ENCODE peak calls at places on chromosomes 3 and 15, in nine cellular contexts. One of them, this sample, is unnamed.

GRCh38 chr3:71498053-71498452 is 85.5 kb downstream of the FOXP1 start:
- DNase-seq in endodermal cell: peak; percentile 83
- DNase-seq in CD8-positive, alpha-beta T cell: no peak
- DNase-seq in RWPE1: no peak
- DNase-seq in SK-N-SH: no peak
- DNase-seq in small intestine: no peak
- DNase-seq in prostate gland: no peak
- DNase-seq in DND-41: no peak
- DNase-seq in tibial nerve: no peak
- DNase-seq in this sample: no peak

GRCh38 chr3:152937234-152937633 is 102.3 kb downstream of the P2RY1 start:
- DNase-seq in endodermal cell: no peak
- DNase-seq in CD8-positive, alpha-beta T cell: no peak
- DNase-seq in RWPE1: no peak
- DNase-seq in SK-N-SH: no peak
- DNase-seq in small intestine: no peak
- DNase-seq in prostate gland: no peak
- DNase-seq in DND-41: no peak
- DNase-seq in tibial nerve: no peak
- DNase-seq in this sample: no peak

GRCh38 chr15:34889486-34889885 is 80.1 kb downstream of the AQR start:
- DNase-seq in endodermal cell: no peak
- DNase-seq in CD8-positive, alpha-beta T cell: no peak
- DNase-seq in RWPE1: no peak
- DNase-seq in SK-N-SH: no peak
- DNase-seq in small intestine: no peak
- DNase-seq in prostate gland: no peak
- DNase-seq in DND-41: no peak
- DNase-seq in tibial nerve: no peak
- DNase-seq in this sample: no peak

GRCh38 chr3:12004741-12005513 is 739 bp downstream of the SYN2 start:
- DNase-seq in endodermal cell: peak; percentile 83
- DNase-seq in CD8-positive, alpha-beta T cell: no peak
- DNase-seq in RWPE1: no peak
- DNase-seq in SK-N-SH: peak; percentile 80
- DNase-seq in small intestine: no peak
- DNase-seq in prostate gland: no peak
- DNase-seq in DND-41: no peak
- DNase-seq in tibial nerve: no peak
- DNase-seq in this sample: no peak

GRCh38 chr15:85496551-85497545 is 116.4 kb downstream of the AKAP13 start:
- DNase-seq in endodermal cell: no peak
- DNase-seq in CD8-positive, alpha-beta T cell: no peak
- DNase-seq in RWPE1: no peak
- DNase-seq in SK-N-SH: peak; percentile 17
- DNase-seq in small intestine: no peak
- DNase-seq in prostate gland: no peak
- DNase-seq in DND-41: no peak
- DNase-seq in tibial nerve: no peak
- DNase-seq in this sample: no peak

GRCh38 chr15:58019503-58020376 is 45.8 kb downstream of the ALDH1A2 start:
- DNase-seq in endodermal cell: no peak
- DNase-seq in CD8-positive, alpha-beta T cell: no peak
- DNase-seq in RWPE1: peak; percentile 67
- DNase-seq in SK-N-SH: no peak
- DNase-seq in small intestine: no peak
- DNase-seq in prostate gland: no peak
- DNase-seq in DND-41: no peak
- DNase-seq in tibial nerve: no peak
- DNase-seq in this sample: no peak

GRCh38 chr3:113495035-113495434 is 19.9 kb downstream of the SPICE1 start:
- DNase-seq in endodermal cell: peak; percentile 51
- DNase-seq in CD8-positive, alpha-beta T cell: peak; percentile 38
- DNase-seq in RWPE1: peak; percentile 30
- DNase-seq in SK-N-SH: no peak
- DNase-seq in small intestine: peak; percentile 51
- DNase-seq in prostate gland: peak; percentile 35
- DNase-seq in DND-41: peak; percentile 40
- DNase-seq in tibial nerve: no peak
- DNase-seq in this sample: peak; percentile 62

GRCh38 chr3:153169793-153170386 is 7.9 kb downstream of the RAP2B start:
- DNase-seq in endodermal cell: no peak
- DNase-seq in CD8-positive, alpha-beta T cell: no peak
- DNase-seq in RWPE1: no peak
- DNase-seq in SK-N-SH: no peak
- DNase-seq in small intestine: no peak
- DNase-seq in prostate gland: no peak
- DNase-seq in DND-41: no peak
- DNase-seq in tibial nerve: no peak
- DNase-seq in this sample: no peak

GRCh38 chr3:21672303-21672702 is 78.7 kb downstream of the ZNF385D start:
- DNase-seq in endodermal cell: peak; percentile 59
- DNase-seq in CD8-positive, alpha-beta T cell: no peak
- DNase-seq in RWPE1: peak; percentile 0
- DNase-seq in SK-N-SH: no peak
- DNase-seq in small intestine: peak; percentile 1
- DNase-seq in prostate gland: no peak
- DNase-seq in DND-41: no peak
- DNase-seq in tibial nerve: no peak
- DNase-seq in this sample: no peak

GRCh38 chr3:160473978-160474377 is 24.4 kb upstream of the TRIM59 start:
- DNase-seq in endodermal cell: no peak
- DNase-seq in CD8-positive, alpha-beta T cell: no peak
- DNase-seq in RWPE1: peak; percentile 82
- DNase-seq in SK-N-SH: peak; percentile 71
- DNase-seq in small intestine: no peak
- DNase-seq in prostate gland: no peak
- DNase-seq in DND-41: no peak
- DNase-seq in tibial nerve: no peak
- DNase-seq in this sample: no peak

GRCh38 chr3:31157893-31158620 is 263.6 kb upstream of the GADL1 start:
- DNase-seq in endodermal cell: no peak
- DNase-seq in CD8-positive, alpha-beta T cell: no peak
- DNase-seq in RWPE1: no peak
- DNase-seq in SK-N-SH: no peak
- DNase-seq in small intestine: no peak
- DNase-seq in prostate gland: no peak
- DNase-seq in DND-41: no peak
- DNase-seq in tibial nerve: no peak
- DNase-seq in this sample: no peak

GRCh38 chr3:157263027-157263426 is 103.1 kb upstream of the CCNL1 start:
- DNase-seq in endodermal cell: no peak
- DNase-seq in CD8-positive, alpha-beta T cell: no peak
- DNase-seq in RWPE1: no peak
- DNase-seq in SK-N-SH: no peak
- DNase-seq in small intestine: no peak
- DNase-seq in prostate gland: no peak
- DNase-seq in DND-41: no peak
- DNase-seq in tibial nerve: no peak
- DNase-seq in this sample: no peak

GRCh38 chr15:71572452-71573053 is 237.8 kb upstream of the NR2E3 start:
- DNase-seq in endodermal cell: peak; percentile 87
- DNase-seq in CD8-positive, alpha-beta T cell: no peak
- DNase-seq in RWPE1: peak; percentile 75
- DNase-seq in SK-N-SH: no peak
- DNase-seq in small intestine: peak; percentile 31
- DNase-seq in prostate gland: peak; percentile 55
- DNase-seq in DND-41: no peak
- DNase-seq in tibial nerve: no peak
- DNase-seq in this sample: no peak

GRCh38 chr15:55499158-55499557 is 8.9 kb downstream of the DNAAF4 start:
- DNase-seq in endodermal cell: no peak
- DNase-seq in CD8-positive, alpha-beta T cell: no peak
- DNase-seq in RWPE1: no peak
- DNase-seq in SK-N-SH: no peak
- DNase-seq in small intestine: no peak
- DNase-seq in prostate gland: no peak
- DNase-seq in DND-41: no peak
- DNase-seq in tibial nerve: no peak
- DNase-seq in this sample: no peak

GRCh38 chr3:135216659-135217058 is 421.6 kb downstream of the EPHB1 start:
- DNase-seq in endodermal cell: no peak
- DNase-seq in CD8-positive, alpha-beta T cell: no peak
- DNase-seq in RWPE1: no peak
- DNase-seq in SK-N-SH: no peak
- DNase-seq in small intestine: no peak
- DNase-seq in prostate gland: no peak
- DNase-seq in DND-41: no peak
- DNase-seq in tibial nerve: no peak
- DNase-seq in this sample: no peak

GRCh38 chr3:141150931-141151330 is 80.7 kb upstream of the PXYLP1 start:
- DNase-seq in endodermal cell: no peak
- DNase-seq in CD8-positive, alpha-beta T cell: no peak
- DNase-seq in RWPE1: no peak
- DNase-seq in SK-N-SH: no peak
- DNase-seq in small intestine: no peak
- DNase-seq in prostate gland: no peak
- DNase-seq in DND-41: no peak
- DNase-seq in tibial nerve: no peak
- DNase-seq in this sample: no peak

GRCh38 chr15:40049076-40049475 is 10.1 kb upstream of the SRP14 start:
- DNase-seq in endodermal cell: peak; percentile 23
- DNase-seq in CD8-positive, alpha-beta T cell: no peak
- DNase-seq in RWPE1: no peak
- DNase-seq in SK-N-SH: no peak
- DNase-seq in small intestine: no peak
- DNase-seq in prostate gland: no peak
- DNase-seq in DND-41: no peak
- DNase-seq in tibial nerve: no peak
- DNase-seq in this sample: no peak

GRCh38 chr3:9400626-9401025 is 3.2 kb downstream of the SETD5 start:
- DNase-seq in endodermal cell: no peak
- DNase-seq in CD8-positive, alpha-beta T cell: no peak
- DNase-seq in RWPE1: no peak
- DNase-seq in SK-N-SH: no peak
- DNase-seq in small intestine: no peak
- DNase-seq in prostate gland: no peak
- DNase-seq in DND-41: no peak
- DNase-seq in tibial nerve: no peak
- DNase-seq in this sample: no peak

GRCh38 chr3:73765878-73766564 is 141.3 kb upstream of the PDZRN3 start:
- DNase-seq in endodermal cell: no peak
- DNase-seq in CD8-positive, alpha-beta T cell: no peak
- DNase-seq in RWPE1: no peak
- DNase-seq in SK-N-SH: no peak
- DNase-seq in small intestine: no peak
- DNase-seq in prostate gland: no peak
- DNase-seq in DND-41: no peak
- DNase-seq in tibial nerve: no peak
- DNase-seq in this sample: no peak

GRCh38 chr15:42707068-42707467 is 29.9 kb downstream of the CDAN1 start:
- DNase-seq in endodermal cell: no peak
- DNase-seq in CD8-positive, alpha-beta T cell: no peak
- DNase-seq in RWPE1: peak; percentile 69
- DNase-seq in SK-N-SH: no peak
- DNase-seq in small intestine: no peak
- DNase-seq in prostate gland: peak; percentile 73
- DNase-seq in DND-41: no peak
- DNase-seq in tibial nerve: no peak
- DNase-seq in this sample: no peak

GRCh38 chr3:31550452-31551251 is 17.9 kb downstream of the STT3B start:
- DNase-seq in endodermal cell: no peak
- DNase-seq in CD8-positive, alpha-beta T cell: no peak
- DNase-seq in RWPE1: no peak
- DNase-seq in SK-N-SH: peak; percentile 43
- DNase-seq in small intestine: peak; percentile 44
- DNase-seq in prostate gland: no peak
- DNase-seq in DND-41: no peak
- DNase-seq in tibial nerve: no peak
- DNase-seq in this sample: peak; percentile 28

GRCh38 chr3:128083980-128084674 is 31.9 kb downstream of the SEC61A1 start:
- DNase-seq in endodermal cell: no peak
- DNase-seq in CD8-positive, alpha-beta T cell: no peak
- DNase-seq in RWPE1: no peak
- DNase-seq in SK-N-SH: no peak
- DNase-seq in small intestine: no peak
- DNase-seq in prostate gland: no peak
- DNase-seq in DND-41: no peak
- DNase-seq in tibial nerve: no peak
- DNase-seq in this sample: no peak
- H3K27ac ChIP-seq in endodermal cell: no peak overlapping the region
- H3K27ac ChIP-seq in CD8-positive, alpha-beta T cell: no peak overlapping the region
- H3K27ac ChIP-seq in RWPE1: no peak overlapping the region
- H3K27ac ChIP-seq in SK-N-SH: peak overlapping the region; percentile 22
- H3K27ac ChIP-seq in small intestine: no peak overlapping the region
- H3K27ac ChIP-seq in prostate gland: peak overlapping the region; percentile 4
- H3K27ac ChIP-seq in DND-41: no peak overlapping the region
- H3K27ac ChIP-seq in tibial nerve: no peak overlapping the region
- H3K27ac ChIP-seq in this sample: no peak overlapping the region

GRCh38 chr3:41682996-41683395 is 278.9 kb downstream of the ULK4 start:
- DNase-seq in endodermal cell: no peak
- DNase-seq in CD8-positive, alpha-beta T cell: no peak
- DNase-seq in RWPE1: no peak
- DNase-seq in SK-N-SH: no peak
- DNase-seq in small intestine: no peak
- DNase-seq in prostate gland: no peak
- DNase-seq in DND-41: no peak
- DNase-seq in tibial nerve: no peak
- DNase-seq in this sample: no peak
- H3K27ac ChIP-seq in endodermal cell: no peak overlapping the region
- H3K27ac ChIP-seq in CD8-positive, alpha-beta T cell: no peak overlapping the region
- H3K27ac ChIP-seq in RWPE1: no peak overlapping the region
- H3K27ac ChIP-seq in SK-N-SH: no peak overlapping the region
- H3K27ac ChIP-seq in small intestine: no peak overlapping the region
- H3K27ac ChIP-seq in prostate gland: no peak overlapping the region
- H3K27ac ChIP-seq in DND-41: no peak overlapping the region
- H3K27ac ChIP-seq in tibial nerve: peak overlapping the region; percentile 35
- H3K27ac ChIP-seq in this sample: no peak overlapping the region

DNA sequence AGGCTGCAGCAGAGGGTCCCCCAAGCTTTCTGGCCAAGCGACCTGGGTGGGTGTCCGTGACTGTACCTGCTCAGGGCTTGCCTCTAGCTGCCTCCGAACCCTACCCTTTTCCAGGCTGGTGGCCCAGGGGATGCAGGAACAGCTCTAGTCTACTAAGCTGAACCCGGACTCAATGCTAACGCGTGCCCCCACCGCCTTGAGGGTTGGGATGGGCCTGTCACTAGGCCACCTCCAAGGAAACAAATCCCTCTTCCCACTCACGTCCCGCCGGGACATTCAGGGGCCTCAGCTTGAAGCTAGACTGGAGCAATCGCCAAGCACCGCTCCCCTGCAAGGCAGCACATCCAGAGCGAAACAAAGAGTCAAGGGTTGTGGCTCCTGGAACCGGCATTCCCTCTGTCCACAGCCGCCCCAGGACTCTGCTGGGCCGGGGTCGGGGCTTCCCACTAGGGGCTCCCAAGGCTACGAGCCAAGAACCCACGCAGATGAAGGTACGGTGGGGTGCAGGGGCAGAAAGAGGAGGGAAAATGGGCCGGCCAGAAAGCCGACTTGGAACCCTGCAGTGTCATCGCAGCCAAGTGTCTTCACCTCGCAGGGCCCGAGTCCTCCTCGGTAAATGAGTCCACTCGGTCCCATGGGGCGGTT is 2.9 kb downstream of the FBXL22 start:
- DNase-seq in endodermal cell: peak; percentile 84
- DNase-seq in CD8-positive, alpha-beta T cell: no peak
- DNase-seq in RWPE1: no peak
- DNase-seq in SK-N-SH: no peak
- DNase-seq in small intestine: peak; percentile 49
- DNase-seq in prostate gland: peak; percentile 25
- DNase-seq in DND-41: no peak
- DNase-seq in tibial nerve: no peak
- DNase-seq in this sample: no peak
- H3K27ac ChIP-seq in endodermal cell: peak overlapping the region; percentile 66
- H3K27ac ChIP-seq in CD8-positive, alpha-beta T cell: peak overlapping the region; percentile 83
- H3K27ac ChIP-seq in RWPE1: peak overlapping the region; percentile 83
- H3K27ac ChIP-seq in SK-N-SH: no peak overlapping the region
- H3K27ac ChIP-seq in small intestine: peak overlapping the region; percentile 77
- H3K27ac ChIP-seq in prostate gland: peak overlapping the region; percentile 89
- H3K27ac ChIP-seq in DND-41: peak overlapping the region; percentile 52
- H3K27ac ChIP-seq in tibial nerve: peak overlapping the region; percentile 92
- H3K27ac ChIP-seq in this sample: peak overlapping the region; percentile 80

GRCh38 chr3:2862366-2862765 is 247.8 kb downstream of the IL5RA start:
- DNase-seq in endodermal cell: no peak
- DNase-seq in CD8-positive, alpha-beta T cell: no peak
- DNase-seq in RWPE1: no peak
- DNase-seq in SK-N-SH: no peak
- DNase-seq in small intestine: no peak
- DNase-seq in prostate gland: no peak
- DNase-seq in DND-41: no peak
- DNase-seq in tibial nerve: no peak
- DNase-seq in this sample: no peak
- H3K27ac ChIP-seq in endodermal cell: no peak overlapping the region
- H3K27ac ChIP-seq in CD8-positive, alpha-beta T cell: no peak overlapping the region
- H3K27ac ChIP-seq in RWPE1: no peak overlapping the region
- H3K27ac ChIP-seq in SK-N-SH: no peak overlapping the region
- H3K27ac ChIP-seq in small intestine: no peak overlapping the region
- H3K27ac ChIP-seq in prostate gland: no peak overlapping the region
- H3K27ac ChIP-seq in DND-41: no peak overlapping the region
- H3K27ac ChIP-seq in tibial nerve: no peak overlapping the region
- H3K27ac ChIP-seq in this sample: no peak overlapping the region

This sample was measured in naive thymus-derived CD4-positive, alpha-beta T cell.